ENCODE peak calls at places on chromosomes 13 and 19, in seven cellular contexts. One of them, this sample, is unnamed.

GRCh38 chr19:11538232-11539036 is at the start of gene CNN1:
- DNase-seq in stimulated activated CD8-positive, alpha-beta memory T cell treated with anti-CD3 and anti-CD28 coated beads, Interleukin-4, amount 100 ng/mL, for 48 hours: no peak
- DNase-seq in Kasumi-1: no peak
- DNase-seq in kidney glomerular epithelial cell: no peak
- DNase-seq in non-pigmented ciliary epithelial cell: peak
- DNase-seq in PC-3: no peak
- DNase-seq in anterior cingulate cortex: no peak
- DNase-seq in this sample: no peak

GRCh38 chr13:114334305-114335053 is 20.2 kb downstream of the CHAMP1 start:
- DNase-seq in anterior cingulate cortex: no peak
- DNase-seq in kidney glomerular epithelial cell: no peak
- DNase-seq in non-pigmented ciliary epithelial cell: no peak
- DNase-seq in stimulated activated CD8-positive, alpha-beta memory T cell treated with anti-CD3 and anti-CD28 coated beads, Interleukin-4, amount 100 ng/mL, for 48 hours: no peak
- DNase-seq in Kasumi-1: no peak
- DNase-seq in PC-3: no peak
- DNase-seq in this sample: no peak

GRCh38 chr13:36763322-36763721 is 55.7 kb upstream of the RFXAP start:
- DNase-seq in kidney glomerular epithelial cell: no peak
- DNase-seq in anterior cingulate cortex: no peak
- DNase-seq in PC-3: no peak
- DNase-seq in Kasumi-1: no peak
- DNase-seq in stimulated activated CD8-positive, alpha-beta memory T cell treated with anti-CD3 and anti-CD28 coated beads, Interleukin-4, amount 100 ng/mL, for 48 hours: no peak
- DNase-seq in non-pigmented ciliary epithelial cell: no peak
- DNase-seq in this sample: no peak

GRCh38 chr13:19668778-19669177 is 35.3 kb downstream of the MPHOSPH8 start:
- DNase-seq in Kasumi-1: no peak
- DNase-seq in stimulated activated CD8-positive, alpha-beta memory T cell treated with anti-CD3 and anti-CD28 coated beads, Interleukin-4, amount 100 ng/mL, for 48 hours: no peak
- DNase-seq in PC-3: no peak
- DNase-seq in anterior cingulate cortex: no peak
- DNase-seq in non-pigmented ciliary epithelial cell: no peak
- DNase-seq in kidney glomerular epithelial cell: no peak
- DNase-seq in this sample: no peak

GRCh38 chr19:43640424-43640757 is 741 bp upstream of the CADM4 start:
- DNase-seq in kidney glomerular epithelial cell: no peak
- DNase-seq in Kasumi-1: no peak
- DNase-seq in anterior cingulate cortex: no peak
- DNase-seq in non-pigmented ciliary epithelial cell: no peak
- DNase-seq in stimulated activated CD8-positive, alpha-beta memory T cell treated with anti-CD3 and anti-CD28 coated beads, Interleukin-4, amount 100 ng/mL, for 48 hours: no peak
- DNase-seq in PC-3: no peak
- DNase-seq in this sample: no peak

GRCh38 chr13:40484101-40484800 is 182.2 kb downstream of the FOXO1 start:
- DNase-seq in PC-3: no peak
- DNase-seq in anterior cingulate cortex: no peak
- DNase-seq in stimulated activated CD8-positive, alpha-beta memory T cell treated with anti-CD3 and anti-CD28 coated beads, Interleukin-4, amount 100 ng/mL, for 48 hours: no peak
- DNase-seq in Kasumi-1: no peak
- DNase-seq in non-pigmented ciliary epithelial cell: no peak
- DNase-seq in kidney glomerular epithelial cell: no peak
- DNase-seq in this sample: no peak

GRCh38 chr13:78910147-78910546 is 251.2 kb upstream of the OBI1 start:
- DNase-seq in anterior cingulate cortex: no peak
- DNase-seq in Kasumi-1: no peak
- DNase-seq in stimulated activated CD8-positive, alpha-beta memory T cell treated with anti-CD3 and anti-CD28 coated beads, Interleukin-4, amount 100 ng/mL, for 48 hours: no peak
- DNase-seq in non-pigmented ciliary epithelial cell: no peak
- DNase-seq in PC-3: no peak
- DNase-seq in kidney glomerular epithelial cell: no peak
- DNase-seq in this sample: no peak

GRCh38 chr13:48273346-48273745 is 30.2 kb upstream of the RB1 start:
- DNase-seq in stimulated activated CD8-positive, alpha-beta memory T cell treated with anti-CD3 and anti-CD28 coated beads, Interleukin-4, amount 100 ng/mL, for 48 hours: no peak
- DNase-seq in anterior cingulate cortex: no peak
- DNase-seq in kidney glomerular epithelial cell: no peak
- DNase-seq in Kasumi-1: no peak
- DNase-seq in non-pigmented ciliary epithelial cell: no peak
- DNase-seq in PC-3: no peak
- DNase-seq in this sample: no peak

GRCh38 chr13:61415749-61416148 is at the start of gene PCDH20:
- DNase-seq in kidney glomerular epithelial cell: no peak
- DNase-seq in non-pigmented ciliary epithelial cell: no peak
- DNase-seq in stimulated activated CD8-positive, alpha-beta memory T cell treated with anti-CD3 and anti-CD28 coated beads, Interleukin-4, amount 100 ng/mL, for 48 hours: no peak
- DNase-seq in Kasumi-1: peak
- DNase-seq in PC-3: no peak
- DNase-seq in anterior cingulate cortex: no peak
- DNase-seq in this sample: no peak

GRCh38 chr13:21016487-21016886 is 44.9 kb downstream of the LATS2 start:
- DNase-seq in anterior cingulate cortex: no peak
- DNase-seq in non-pigmented ciliary epithelial cell: no peak
- DNase-seq in Kasumi-1: no peak
- DNase-seq in stimulated activated CD8-positive, alpha-beta memory T cell treated with anti-CD3 and anti-CD28 coated beads, Interleukin-4, amount 100 ng/mL, for 48 hours: no peak
- DNase-seq in PC-3: no peak
- DNase-seq in kidney glomerular epithelial cell: no peak
- DNase-seq in this sample: no peak

GRCh38 chr13:96431044-96431581 is 341.2 kb downstream of the HS6ST3 start:
- DNase-seq in PC-3: no peak
- DNase-seq in Kasumi-1: no peak
- DNase-seq in non-pigmented ciliary epithelial cell: no peak
- DNase-seq in kidney glomerular epithelial cell: no peak
- DNase-seq in stimulated activated CD8-positive, alpha-beta memory T cell treated with anti-CD3 and anti-CD28 coated beads, Interleukin-4, amount 100 ng/mL, for 48 hours: no peak
- DNase-seq in anterior cingulate cortex: no peak
- DNase-seq in this sample: no peak

GRCh38 chr13:93505104-93505952 is 278.7 kb downstream of the GPC6 start:
- DNase-seq in kidney glomerular epithelial cell: no peak
- DNase-seq in non-pigmented ciliary epithelial cell: no peak
- DNase-seq in Kasumi-1: no peak
- DNase-seq in anterior cingulate cortex: no peak
- DNase-seq in stimulated activated CD8-positive, alpha-beta memory T cell treated with anti-CD3 and anti-CD28 coated beads, Interleukin-4, amount 100 ng/mL, for 48 hours: no peak
- DNase-seq in PC-3: peak
- DNase-seq in this sample: no peak

GRCh38 chr13:99425485-99426341 is 75.6 kb upstream of the TM9SF2 start:
- DNase-seq in kidney glomerular epithelial cell: no peak
- DNase-seq in stimulated activated CD8-positive, alpha-beta memory T cell treated with anti-CD3 and anti-CD28 coated beads, Interleukin-4, amount 100 ng/mL, for 48 hours: peak
- DNase-seq in Kasumi-1: peak
- DNase-seq in non-pigmented ciliary epithelial cell: no peak
- DNase-seq in PC-3: no peak
- DNase-seq in anterior cingulate cortex: no peak
- DNase-seq in this sample: peak

GRCh38 chr13:40271931-40272775 is 394.3 kb downstream of the FOXO1 start:
- DNase-seq in Kasumi-1: no peak
- DNase-seq in non-pigmented ciliary epithelial cell: peak
- DNase-seq in anterior cingulate cortex: peak
- DNase-seq in stimulated activated CD8-positive, alpha-beta memory T cell treated with anti-CD3 and anti-CD28 coated beads, Interleukin-4, amount 100 ng/mL, for 48 hours: peak
- DNase-seq in kidney glomerular epithelial cell: peak
- DNase-seq in PC-3: peak
- DNase-seq in this sample: peak

GRCh38 chr19:49014123-49014869 is 2.6 kb downstream of the LHB start:
- DNase-seq in Kasumi-1: no peak
- DNase-seq in anterior cingulate cortex: no peak
- DNase-seq in stimulated activated CD8-positive, alpha-beta memory T cell treated with anti-CD3 and anti-CD28 coated beads, Interleukin-4, amount 100 ng/mL, for 48 hours: no peak
- DNase-seq in kidney glomerular epithelial cell: no peak
- DNase-seq in PC-3: no peak
- DNase-seq in non-pigmented ciliary epithelial cell: no peak
- DNase-seq in this sample: no peak

GRCh38 chr13:93558637-93559036 is 332.0 kb downstream of the GPC6 start:
- DNase-seq in non-pigmented ciliary epithelial cell: no peak
- DNase-seq in Kasumi-1: no peak
- DNase-seq in anterior cingulate cortex: no peak
- DNase-seq in kidney glomerular epithelial cell: peak
- DNase-seq in stimulated activated CD8-positive, alpha-beta memory T cell treated with anti-CD3 and anti-CD28 coated beads, Interleukin-4, amount 100 ng/mL, for 48 hours: no peak
- DNase-seq in PC-3: no peak
- DNase-seq in this sample: no peak

GRCh38 chr19:35061583-35062373 is 20.3 kb downstream of the HPN start:
- DNase-seq in stimulated activated CD8-positive, alpha-beta memory T cell treated with anti-CD3 and anti-CD28 coated beads, Interleukin-4, amount 100 ng/mL, for 48 hours: no peak
- DNase-seq in PC-3: peak
- DNase-seq in kidney glomerular epithelial cell: no peak
- DNase-seq in anterior cingulate cortex: no peak
- DNase-seq in Kasumi-1: no peak
- DNase-seq in non-pigmented ciliary epithelial cell: no peak
- DNase-seq in this sample: no peak

GRCh38 chr13:22454586-22454985 is 726.2 kb upstream of the SGCG start:
- DNase-seq in non-pigmented ciliary epithelial cell: no peak
- DNase-seq in stimulated activated CD8-positive, alpha-beta memory T cell treated with anti-CD3 and anti-CD28 coated beads, Interleukin-4, amount 100 ng/mL, for 48 hours: no peak
- DNase-seq in kidney glomerular epithelial cell: no peak
- DNase-seq in Kasumi-1: no peak
- DNase-seq in anterior cingulate cortex: no peak
- DNase-seq in PC-3: no peak
- DNase-seq in this sample: no peak

GRCh38 chr13:51943721-51944120 is 67.5 kb downstream of the ATP7B start:
- DNase-seq in kidney glomerular epithelial cell: no peak
- DNase-seq in PC-3: no peak
- DNase-seq in non-pigmented ciliary epithelial cell: no peak
- DNase-seq in Kasumi-1: no peak
- DNase-seq in stimulated activated CD8-positive, alpha-beta memory T cell treated with anti-CD3 and anti-CD28 coated beads, Interleukin-4, amount 100 ng/mL, for 48 hours: no peak
- DNase-seq in anterior cingulate cortex: no peak
- DNase-seq in this sample: no peak

GRCh38 chr13:21434588-21434987 is 24.5 kb downstream of the ZDHHC20 start:
- DNase-seq in stimulated activated CD8-positive, alpha-beta memory T cell treated with anti-CD3 and anti-CD28 coated beads, Interleukin-4, amount 100 ng/mL, for 48 hours: no peak
- DNase-seq in anterior cingulate cortex: no peak
- DNase-seq in Kasumi-1: no peak
- DNase-seq in PC-3: no peak
- DNase-seq in kidney glomerular epithelial cell: no peak
- DNase-seq in non-pigmented ciliary epithelial cell: no peak
- DNase-seq in this sample: no peak

GRCh38 chr13:105928048-105928447 is 607.4 kb downstream of the EFNB2 start:
- DNase-seq in non-pigmented ciliary epithelial cell: no peak
- DNase-seq in anterior cingulate cortex: no peak
- DNase-seq in kidney glomerular epithelial cell: no peak
- DNase-seq in stimulated activated CD8-positive, alpha-beta memory T cell treated with anti-CD3 and anti-CD28 coated beads, Interleukin-4, amount 100 ng/mL, for 48 hours: no peak
- DNase-seq in Kasumi-1: no peak
- DNase-seq in PC-3: no peak
- DNase-seq in this sample: no peak

GRCh38 chr13:19644947-19645439 is 11.5 kb downstream of the MPHOSPH8 start:
- DNase-seq in stimulated activated CD8-positive, alpha-beta memory T cell treated with anti-CD3 and anti-CD28 coated beads, Interleukin-4, amount 100 ng/mL, for 48 hours: no peak
- DNase-seq in PC-3: no peak
- DNase-seq in kidney glomerular epithelial cell: no peak
- DNase-seq in Kasumi-1: no peak
- DNase-seq in non-pigmented ciliary epithelial cell: no peak
- DNase-seq in anterior cingulate cortex: no peak
- DNase-seq in this sample: no peak

GRCh38 chr19:17035842-17036424 is 9.3 kb upstream of the CPAMD8 start:
- DNase-seq in stimulated activated CD8-positive, alpha-beta memory T cell treated with anti-CD3 and anti-CD28 coated beads, Interleukin-4, amount 100 ng/mL, for 48 hours: no peak
- DNase-seq in kidney glomerular epithelial cell: no peak
- DNase-seq in non-pigmented ciliary epithelial cell: no peak
- DNase-seq in Kasumi-1: peak
- DNase-seq in PC-3: no peak
- DNase-seq in anterior cingulate cortex: no peak
- DNase-seq in this sample: no peak

GRCh38 chr13:110126391-110126961 is 180.5 kb downstream of the COL4A1 start:
- DNase-seq in kidney glomerular epithelial cell: peak
- DNase-seq in Kasumi-1: no peak
- DNase-seq in stimulated activated CD8-positive, alpha-beta memory T cell treated with anti-CD3 and anti-CD28 coated beads, Interleukin-4, amount 100 ng/mL, for 48 hours: no peak
- DNase-seq in PC-3: peak
- DNase-seq in non-pigmented ciliary epithelial cell: peak
- DNase-seq in anterior cingulate cortex: no peak
- DNase-seq in this sample: no peak

GRCh38 chr19:31256601-31256990 is 92.6 kb downstream of the TSHZ3 start:
- DNase-seq in anterior cingulate cortex: no peak
- DNase-seq in stimulated activated CD8-positive, alpha-beta memory T cell treated with anti-CD3 and anti-CD28 coated beads, Interleukin-4, amount 100 ng/mL, for 48 hours: no peak
- DNase-seq in non-pigmented ciliary epithelial cell: no peak
- DNase-seq in kidney glomerular epithelial cell: no peak
- DNase-seq in Kasumi-1: no peak
- DNase-seq in PC-3: no peak
- DNase-seq in this sample: no peak

GRCh38 chr13:19586904-19587634 is 25.7 kb upstream of the TPTE2 start:
- DNase-seq in non-pigmented ciliary epithelial cell: no peak
- DNase-seq in Kasumi-1: peak
- DNase-seq in anterior cingulate cortex: no peak
- DNase-seq in PC-3: peak
- DNase-seq in stimulated activated CD8-positive, alpha-beta memory T cell treated with anti-CD3 and anti-CD28 coated beads, Interleukin-4, amount 100 ng/mL, for 48 hours: peak
- DNase-seq in kidney glomerular epithelial cell: no peak
- DNase-seq in this sample: peak

GRCh38 chr19:49536921-49537462 is 9.2 kb downstream of the RCN3 start:
- DNase-seq in PC-3: no peak
- DNase-seq in Kasumi-1: no peak
- DNase-seq in anterior cingulate cortex: no peak
- DNase-seq in stimulated activated CD8-positive, alpha-beta memory T cell treated with anti-CD3 and anti-CD28 coated beads, Interleukin-4, amount 100 ng/mL, for 48 hours: no peak
- DNase-seq in non-pigmented ciliary epithelial cell: no peak
- DNase-seq in kidney glomerular epithelial cell: no peak
- DNase-seq in this sample: no peak

GRCh38 chr13:48222358-48223015 is 10.5 kb upstream of the ITM2B start:
- DNase-seq in PC-3: no peak
- DNase-seq in stimulated activated CD8-positive, alpha-beta memory T cell treated with anti-CD3 and anti-CD28 coated beads, Interleukin-4, amount 100 ng/mL, for 48 hours: no peak
- DNase-seq in anterior cingulate cortex: no peak
- DNase-seq in kidney glomerular epithelial cell: peak
- DNase-seq in non-pigmented ciliary epithelial cell: no peak
- DNase-seq in Kasumi-1: peak
- DNase-seq in this sample: no peak

GRCh38 chr13:51148952-51149573 is 38.0 kb upstream of the C13orf42 start:
- DNase-seq in stimulated activated CD8-positive, alpha-beta memory T cell treated with anti-CD3 and anti-CD28 coated beads, Interleukin-4, amount 100 ng/mL, for 48 hours: no peak
- DNase-seq in Kasumi-1: peak
- DNase-seq in anterior cingulate cortex: peak
- DNase-seq in kidney glomerular epithelial cell: peak
- DNase-seq in PC-3: peak
- DNase-seq in non-pigmented ciliary epithelial cell: no peak
- DNase-seq in this sample: no peak

GRCh38 chr19:3248728-3249315 is 24.4 kb downstream of the CELF5 start:
- DNase-seq in non-pigmented ciliary epithelial cell: no peak
- DNase-seq in anterior cingulate cortex: no peak
- DNase-seq in kidney glomerular epithelial cell: no peak
- DNase-seq in PC-3: no peak
- DNase-seq in stimulated activated CD8-positive, alpha-beta memory T cell treated with anti-CD3 and anti-CD28 coated beads, Interleukin-4, amount 100 ng/mL, for 48 hours: no peak
- DNase-seq in Kasumi-1: no peak
- DNase-seq in this sample: no peak

GRCh38 chr19:41114132-41114531 is at the start of gene CYP2F1:
- DNase-seq in non-pigmented ciliary epithelial cell: no peak
- DNase-seq in PC-3: no peak
- DNase-seq in kidney glomerular epithelial cell: no peak
- DNase-seq in anterior cingulate cortex: no peak
- DNase-seq in stimulated activated CD8-positive, alpha-beta memory T cell treated with anti-CD3 and anti-CD28 coated beads, Interleukin-4, amount 100 ng/mL, for 48 hours: no peak
- DNase-seq in Kasumi-1: no peak
- DNase-seq in this sample: no peak

GRCh38 chr19:46634656-46635218 is 1.3 kb downstream of the GNG8 start:
- DNase-seq in anterior cingulate cortex: no peak
- DNase-seq in non-pigmented ciliary epithelial cell: no peak
- DNase-seq in stimulated activated CD8-positive, alpha-beta memory T cell treated with anti-CD3 and anti-CD28 coated beads, Interleukin-4, amount 100 ng/mL, for 48 hours: no peak
- DNase-seq in Kasumi-1: no peak
- DNase-seq in PC-3: no peak
- DNase-seq in kidney glomerular epithelial cell: no peak
- DNase-seq in this sample: no peak

GRCh38 chr13:51734786-51735185 is 69.2 kb downstream of the DHRS12 start:
- DNase-seq in stimulated activated CD8-positive, alpha-beta memory T cell treated with anti-CD3 and anti-CD28 coated beads, Interleukin-4, amount 100 ng/mL, for 48 hours: no peak
- DNase-seq in kidney glomerular epithelial cell: peak
- DNase-seq in non-pigmented ciliary epithelial cell: no peak
- DNase-seq in PC-3: no peak
- DNase-seq in Kasumi-1: no peak
- DNase-seq in anterior cingulate cortex: no peak
- DNase-seq in this sample: no peak

GRCh38 chr13:28532226-28533048 is 37.5 kb upstream of the FLT1 start:
- DNase-seq in stimulated activated CD8-positive, alpha-beta memory T cell treated with anti-CD3 and anti-CD28 coated beads, Interleukin-4, amount 100 ng/mL, for 48 hours: no peak
- DNase-seq in anterior cingulate cortex: no peak
- DNase-seq in non-pigmented ciliary epithelial cell: no peak
- DNase-seq in PC-3: no peak
- DNase-seq in Kasumi-1: no peak
- DNase-seq in kidney glomerular epithelial cell: no peak
- DNase-seq in this sample: peak

GRCh38 chr19:9972103-9972502 is 35.8 kb upstream of the OLFM2 start:
- DNase-seq in anterior cingulate cortex: no peak
- DNase-seq in Kasumi-1: no peak
- DNase-seq in stimulated activated CD8-positive, alpha-beta memory T cell treated with anti-CD3 and anti-CD28 coated beads, Interleukin-4, amount 100 ng/mL, for 48 hours: no peak
- DNase-seq in PC-3: no peak
- DNase-seq in kidney glomerular epithelial cell: no peak
- DNase-seq in non-pigmented ciliary epithelial cell: no peak
- DNase-seq in this sample: no peak

GRCh38 chr13:89238496-89238895 is 1567.3 kb downstream of the SLITRK5 start:
- DNase-seq in non-pigmented ciliary epithelial cell: no peak
- DNase-seq in PC-3: no peak
- DNase-seq in anterior cingulate cortex: no peak
- DNase-seq in Kasumi-1: no peak
- DNase-seq in kidney glomerular epithelial cell: no peak
- DNase-seq in stimulated activated CD8-positive, alpha-beta memory T cell treated with anti-CD3 and anti-CD28 coated beads, Interleukin-4, amount 100 ng/mL, for 48 hours: no peak
- DNase-seq in this sample: no peak